ENCODE peak calls at places on chromosomes 6 and 20, in ten cellular contexts. One of them, this sample, is unnamed.

GRCh38 chr6:2504495-2505064 is 246.1 kb downstream of the MYLK4 start:
- DNase-seq in suprapubic skin: no peak
- DNase-seq in stomach: no peak
- DNase-seq in adrenal gland: no peak
- DNase-seq in body of pancreas: no peak
- DNase-seq in transverse colon: no peak
- DNase-seq in prostate gland: no peak
- DNase-seq in HCT116: no peak
- DNase-seq in uterus: no peak
- DNase-seq in endothelial cell of umbilical vein: no peak
- DNase-seq in this sample: no peak

GRCh38 chr6:2237001-2237400 is 8.4 kb downstream of the GMDS start:
- DNase-seq in suprapubic skin: no peak
- DNase-seq in stomach: no peak
- DNase-seq in adrenal gland: no peak
- DNase-seq in body of pancreas: no peak
- DNase-seq in transverse colon: no peak
- DNase-seq in prostate gland: peak; percentile 27
- DNase-seq in HCT116: no peak
- DNase-seq in uterus: no peak
- DNase-seq in endothelial cell of umbilical vein: peak; percentile 87
- DNase-seq in this sample: no peak

GRCh38 chr6:29602564-29603361 is 17.8 kb downstream of the OR2H2 start:
- DNase-seq in suprapubic skin: no peak
- DNase-seq in stomach: no peak
- DNase-seq in adrenal gland: no peak
- DNase-seq in body of pancreas: no peak
- DNase-seq in transverse colon: no peak
- DNase-seq in prostate gland: no peak
- DNase-seq in HCT116: peak; percentile 6
- DNase-seq in uterus: no peak
- DNase-seq in endothelial cell of umbilical vein: no peak
- DNase-seq in this sample: no peak

GRCh38 chr20:47684306-47685080 is 100.8 kb downstream of the SULF2 start:
- DNase-seq in suprapubic skin: no peak
- DNase-seq in stomach: no peak
- DNase-seq in adrenal gland: no peak
- DNase-seq in body of pancreas: no peak
- DNase-seq in transverse colon: no peak
- DNase-seq in prostate gland: no peak
- DNase-seq in HCT116: no peak
- DNase-seq in uterus: no peak
- DNase-seq in endothelial cell of umbilical vein: no peak
- DNase-seq in this sample: no peak

GRCh38 chr6:143157146-143157545 is 96.5 kb downstream of the AIG1 start:
- DNase-seq in suprapubic skin: no peak
- DNase-seq in stomach: no peak
- DNase-seq in adrenal gland: no peak
- DNase-seq in body of pancreas: no peak
- DNase-seq in transverse colon: no peak
- DNase-seq in prostate gland: no peak
- DNase-seq in HCT116: no peak
- DNase-seq in uterus: no peak
- DNase-seq in endothelial cell of umbilical vein: no peak
- DNase-seq in this sample: no peak

GRCh38 chr6:143205170-143205879 is 144.6 kb downstream of the AIG1 start:
- DNase-seq in suprapubic skin: no peak
- DNase-seq in stomach: no peak
- DNase-seq in adrenal gland: no peak
- DNase-seq in body of pancreas: no peak
- DNase-seq in transverse colon: no peak
- DNase-seq in prostate gland: no peak
- DNase-seq in HCT116: no peak
- DNase-seq in uterus: no peak
- DNase-seq in endothelial cell of umbilical vein: no peak
- DNase-seq in this sample: no peak

GRCh38 chr20:46784450-46785127 is 75.1 kb downstream of the SLC2A10 start:
- DNase-seq in suprapubic skin: no peak
- DNase-seq in stomach: no peak
- DNase-seq in adrenal gland: no peak
- DNase-seq in body of pancreas: no peak
- DNase-seq in transverse colon: no peak
- DNase-seq in prostate gland: no peak
- DNase-seq in HCT116: no peak
- DNase-seq in uterus: no peak
- DNase-seq in endothelial cell of umbilical vein: no peak
- DNase-seq in this sample: no peak

GRCh38 chr20:20457392-20458126 is 89.7 kb downstream of the INSM1 start:
- DNase-seq in suprapubic skin: no peak
- DNase-seq in stomach: no peak
- DNase-seq in adrenal gland: no peak
- DNase-seq in body of pancreas: no peak
- DNase-seq in transverse colon: no peak
- DNase-seq in prostate gland: no peak
- DNase-seq in HCT116: no peak
- DNase-seq in uterus: no peak
- DNase-seq in endothelial cell of umbilical vein: no peak
- DNase-seq in this sample: no peak

GRCh38 chr6:125009578-125009977 is 47.3 kb downstream of the RNF217 start:
- DNase-seq in suprapubic skin: no peak
- DNase-seq in stomach: no peak
- DNase-seq in adrenal gland: no peak
- DNase-seq in body of pancreas: no peak
- DNase-seq in transverse colon: no peak
- DNase-seq in prostate gland: no peak
- DNase-seq in HCT116: no peak
- DNase-seq in uterus: no peak
- DNase-seq in endothelial cell of umbilical vein: no peak
- DNase-seq in this sample: no peak

GRCh38 chr6:90701146-90701781 is 114.4 kb upstream of the MAP3K7 start:
- DNase-seq in suprapubic skin: no peak
- DNase-seq in stomach: no peak
- DNase-seq in adrenal gland: no peak
- DNase-seq in body of pancreas: no peak
- DNase-seq in transverse colon: no peak
- DNase-seq in prostate gland: no peak
- DNase-seq in HCT116: no peak
- DNase-seq in uterus: no peak
- DNase-seq in endothelial cell of umbilical vein: no peak
- DNase-seq in this sample: no peak

GRCh38 chr6:18326001-18326400 is 61.1 kb upstream of the RNF144B start:
- DNase-seq in suprapubic skin: no peak
- DNase-seq in stomach: no peak
- DNase-seq in adrenal gland: no peak
- DNase-seq in body of pancreas: no peak
- DNase-seq in transverse colon: no peak
- DNase-seq in prostate gland: no peak
- DNase-seq in HCT116: no peak
- DNase-seq in uterus: no peak
- DNase-seq in endothelial cell of umbilical vein: no peak
- DNase-seq in this sample: no peak

GRCh38 chr20:45919536-45919933 is 7.6 kb upstream of the PLTP start:
- DNase-seq in suprapubic skin: no peak
- DNase-seq in stomach: peak; percentile 85
- DNase-seq in adrenal gland: no peak
- DNase-seq in body of pancreas: no peak
- DNase-seq in transverse colon: peak; percentile 54
- DNase-seq in prostate gland: no peak
- DNase-seq in HCT116: no peak
- DNase-seq in uterus: peak; percentile 72
- DNase-seq in endothelial cell of umbilical vein: peak; percentile 94
- DNase-seq in this sample: no peak

GRCh38 chr6:16669227-16669626 is 92.0 kb downstream of the ATXN1 start:
- DNase-seq in suprapubic skin: no peak
- DNase-seq in stomach: peak; percentile 34
- DNase-seq in adrenal gland: no peak
- DNase-seq in body of pancreas: no peak
- DNase-seq in transverse colon: peak; percentile 46
- DNase-seq in prostate gland: no peak
- DNase-seq in HCT116: peak; percentile 38
- DNase-seq in uterus: no peak
- DNase-seq in endothelial cell of umbilical vein: peak; percentile 94
- DNase-seq in this sample: no peak

GRCh38 chr20:41738584-41739193 is 120.5 kb upstream of the CHD6 start:
- DNase-seq in suprapubic skin: no peak
- DNase-seq in stomach: peak; percentile 58
- DNase-seq in adrenal gland: peak; percentile 43
- DNase-seq in body of pancreas: peak; percentile 52
- DNase-seq in transverse colon: peak; percentile 35
- DNase-seq in prostate gland: peak; percentile 20
- DNase-seq in HCT116: peak; percentile 32
- DNase-seq in uterus: no peak
- DNase-seq in endothelial cell of umbilical vein: peak; percentile 38
- DNase-seq in this sample: peak; percentile 47

GRCh38 chr6:159360306-159360705 is 191.1 kb downstream of the FNDC1 start:
- DNase-seq in suprapubic skin: no peak
- DNase-seq in stomach: no peak
- DNase-seq in adrenal gland: no peak
- DNase-seq in body of pancreas: no peak
- DNase-seq in transverse colon: no peak
- DNase-seq in prostate gland: no peak
- DNase-seq in HCT116: no peak
- DNase-seq in uterus: no peak
- DNase-seq in endothelial cell of umbilical vein: no peak
- DNase-seq in this sample: no peak

GRCh38 chr6:79864421-79864820 is 82.9 kb downstream of the ELOVL4 start:
- DNase-seq in suprapubic skin: no peak
- DNase-seq in stomach: peak; percentile 29
- DNase-seq in adrenal gland: no peak
- DNase-seq in body of pancreas: peak; percentile 70
- DNase-seq in transverse colon: no peak
- DNase-seq in prostate gland: no peak
- DNase-seq in HCT116: no peak
- DNase-seq in uterus: no peak
- DNase-seq in endothelial cell of umbilical vein: no peak
- DNase-seq in this sample: no peak

GRCh38 chr6:101776919-101777350 is 383.4 kb downstream of the GRIK2 start:
- DNase-seq in suprapubic skin: no peak
- DNase-seq in stomach: no peak
- DNase-seq in adrenal gland: no peak
- DNase-seq in body of pancreas: no peak
- DNase-seq in transverse colon: no peak
- DNase-seq in prostate gland: no peak
- DNase-seq in HCT116: no peak
- DNase-seq in uterus: no peak
- DNase-seq in endothelial cell of umbilical vein: no peak
- DNase-seq in this sample: no peak

GRCh38 chr20:61113731-61114130 is 138.3 kb upstream of the CDH4 start:
- DNase-seq in suprapubic skin: no peak
- DNase-seq in stomach: no peak
- DNase-seq in adrenal gland: no peak
- DNase-seq in body of pancreas: no peak
- DNase-seq in transverse colon: no peak
- DNase-seq in prostate gland: no peak
- DNase-seq in HCT116: no peak
- DNase-seq in uterus: no peak
- DNase-seq in endothelial cell of umbilical vein: no peak
- DNase-seq in this sample: no peak

GRCh38 chr6:33840064-33840926 is 36.5 kb upstream of the MLN start:
- DNase-seq in suprapubic skin: no peak
- DNase-seq in stomach: no peak
- DNase-seq in adrenal gland: peak; percentile 50
- DNase-seq in body of pancreas: no peak
- DNase-seq in transverse colon: peak; percentile 11
- DNase-seq in prostate gland: no peak
- DNase-seq in HCT116: peak; percentile 79
- DNase-seq in uterus: no peak
- DNase-seq in endothelial cell of umbilical vein: peak; percentile 88
- DNase-seq in this sample: no peak
- TF ChIP-seq POLR2A in suprapubic skin: no peak
- TF ChIP-seq POLR2A in stomach: no peak
- TF ChIP-seq POLR2A in adrenal gland: no peak
- TF ChIP-seq POLR2A in body of pancreas: no peak
- TF ChIP-seq POLR2A in transverse colon: no peak
- TF ChIP-seq POLR2A in prostate gland: no peak
- TF ChIP-seq POLR2A in HCT116: no peak
- TF ChIP-seq POLR2A in uterus: no peak
- TF ChIP-seq POLR2A in endothelial cell of umbilical vein: no peak
- TF ChIP-seq POLR2A in this sample: no peak

GRCh38 chr6:136562211-136562610 is 12.0 kb upstream of the MAP7 start:
- DNase-seq in suprapubic skin: no peak
- DNase-seq in stomach: no peak
- DNase-seq in adrenal gland: no peak
- DNase-seq in body of pancreas: no peak
- DNase-seq in transverse colon: no peak
- DNase-seq in prostate gland: no peak
- DNase-seq in HCT116: no peak
- DNase-seq in uterus: no peak
- DNase-seq in endothelial cell of umbilical vein: no peak
- DNase-seq in this sample: no peak
- H3K4me3 ChIP-seq in suprapubic skin: no peak overlapping the region
- H3K4me3 ChIP-seq in stomach: no peak overlapping the region
- H3K4me3 ChIP-seq in adrenal gland: no peak overlapping the region
- H3K4me3 ChIP-seq in body of pancreas: no peak overlapping the region
- H3K4me3 ChIP-seq in transverse colon: no peak overlapping the region
- H3K4me3 ChIP-seq in prostate gland: no peak overlapping the region
- H3K4me3 ChIP-seq in HCT116: no peak overlapping the region
- H3K4me3 ChIP-seq in uterus: no peak overlapping the region
- H3K4me3 ChIP-seq in endothelial cell of umbilical vein: no peak overlapping the region
- H3K4me3 ChIP-seq in this sample: no peak overlapping the region

DNA sequence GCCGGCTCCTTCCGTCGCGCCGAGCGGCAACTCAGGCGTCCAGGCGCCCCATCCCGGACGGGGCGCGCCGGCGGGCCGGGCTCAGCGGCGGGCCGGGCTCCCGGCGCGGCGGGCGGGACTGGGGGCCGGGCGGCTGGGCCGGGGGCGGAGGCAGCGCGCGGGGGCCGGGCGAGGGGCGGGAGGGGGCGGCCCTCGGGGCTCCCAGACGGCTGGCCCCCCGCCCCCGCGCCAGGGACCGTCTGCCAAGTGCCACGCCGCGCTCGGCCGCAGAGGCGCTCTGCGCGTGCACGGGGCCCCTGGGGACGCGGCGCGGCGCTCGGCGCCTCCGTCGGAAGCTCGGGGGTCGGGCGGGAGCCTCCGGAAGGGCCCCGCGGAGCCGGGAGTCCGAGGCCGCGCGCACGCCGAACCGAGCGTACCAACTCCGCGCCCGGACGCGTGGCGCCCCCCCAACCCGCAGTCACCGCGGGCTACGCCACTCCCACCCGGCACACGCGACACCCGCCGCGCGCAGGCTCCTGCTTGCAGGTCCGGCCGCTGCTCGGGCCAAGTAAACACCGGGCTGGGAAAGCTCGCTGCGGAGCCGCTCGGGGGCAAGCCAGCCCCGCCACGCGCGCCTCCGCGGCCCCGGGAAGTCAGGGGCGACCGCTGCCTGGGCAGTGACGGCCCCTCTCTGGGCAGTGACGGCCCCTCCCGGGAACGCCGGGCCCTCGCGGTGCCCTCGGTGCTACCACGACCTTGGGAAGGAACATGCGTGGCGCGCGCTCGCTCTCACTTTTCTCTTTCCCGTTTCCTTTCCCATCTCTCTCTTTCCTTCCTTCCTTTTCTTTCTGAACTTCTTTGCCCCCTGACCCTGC is at the start of gene PREX1:
- DNase-seq in suprapubic skin: no peak
- DNase-seq in stomach: peak; percentile 89
- DNase-seq in adrenal gland: peak; percentile 86
- DNase-seq in body of pancreas: peak; percentile 41
- DNase-seq in transverse colon: peak; percentile 76
- DNase-seq in prostate gland: peak; percentile 66
- DNase-seq in HCT116: no peak
- DNase-seq in uterus: peak; percentile 42
- DNase-seq in endothelial cell of umbilical vein: peak; percentile 81
- DNase-seq in this sample: peak; percentile 86
- TF ChIP-seq POLR2A in suprapubic skin: no peak
- TF ChIP-seq POLR2A in stomach: no peak
- TF ChIP-seq POLR2A in adrenal gland: peak; percentile 65
- TF ChIP-seq POLR2A in body of pancreas: no peak
- TF ChIP-seq POLR2A in transverse colon: no peak
- TF ChIP-seq POLR2A in prostate gland: peak; percentile 24
- TF ChIP-seq POLR2A in HCT116: no peak
- TF ChIP-seq POLR2A in uterus: no peak
- TF ChIP-seq POLR2A in endothelial cell of umbilical vein: peak; percentile 83
- TF ChIP-seq POLR2A in this sample: peak; percentile 56

GRCh38 chr6:168302534-168302933 is 17.0 kb downstream of the DACT2 start:
- DNase-seq in suprapubic skin: no peak
- DNase-seq in stomach: no peak
- DNase-seq in adrenal gland: no peak
- DNase-seq in body of pancreas: no peak
- DNase-seq in transverse colon: peak; percentile 32
- DNase-seq in prostate gland: no peak
- DNase-seq in HCT116: no peak
- DNase-seq in uterus: no peak
- DNase-seq in endothelial cell of umbilical vein: no peak
- DNase-seq in this sample: no peak
- H3K4me3 ChIP-seq in suprapubic skin: no peak overlapping the region
- H3K4me3 ChIP-seq in stomach: no peak overlapping the region
- H3K4me3 ChIP-seq in adrenal gland: no peak overlapping the region
- H3K4me3 ChIP-seq in body of pancreas: no peak overlapping the region
- H3K4me3 ChIP-seq in transverse colon: no peak overlapping the region
- H3K4me3 ChIP-seq in prostate gland: no peak overlapping the region
- H3K4me3 ChIP-seq in HCT116: no peak overlapping the region
- H3K4me3 ChIP-seq in uterus: no peak overlapping the region
- H3K4me3 ChIP-seq in endothelial cell of umbilical vein: no peak overlapping the region
- H3K4me3 ChIP-seq in this sample: no peak overlapping the region

This sample was measured in right lobe of liver.